ENCODE peak calls at places on chromosomes 16 and 17, in five cellular contexts. One of them, this sample, is unnamed.

GRCh38 chr17:15965510-15965909 is 20.6 kb downstream of the ADORA2B start:
- DNase-seq in brain microvascular endothelial cell: no peak
- DNase-seq in endodermal cell: peak; percentile 73
- DNase-seq in esophagus squamous epithelium: no peak
- DNase-seq in left ventricle myocardium inferior: no peak
- DNase-seq in this sample: no peak

GRCh38 chr17:78000351-78000750 is 41.8 kb downstream of the TNRC6C start:
- DNase-seq in esophagus squamous epithelium: no peak
- DNase-seq in left ventricle myocardium inferior: no peak
- DNase-seq in brain microvascular endothelial cell: peak; percentile 32
- DNase-seq in endodermal cell: no peak
- DNase-seq in this sample: peak; percentile 65

GRCh38 chr16:56532714-56533113 is 12.9 kb upstream of the BBS2 start:
- DNase-seq in esophagus squamous epithelium: no peak
- DNase-seq in brain microvascular endothelial cell: no peak
- DNase-seq in endodermal cell: peak; percentile 59
- DNase-seq in left ventricle myocardium inferior: no peak
- DNase-seq in this sample: no peak

GRCh38 chr17:70187383-70187782 is 18.1 kb downstream of the KCNJ2 start:
- DNase-seq in left ventricle myocardium inferior: no peak
- DNase-seq in esophagus squamous epithelium: no peak
- DNase-seq in endodermal cell: no peak
- DNase-seq in brain microvascular endothelial cell: peak; percentile 8
- DNase-seq in this sample: peak; percentile 75

GRCh38 chr17:43983196-43983514 is 21.3 kb upstream of the NAGS start:
- DNase-seq in left ventricle myocardium inferior: no peak
- DNase-seq in brain microvascular endothelial cell: no peak
- DNase-seq in esophagus squamous epithelium: no peak
- DNase-seq in endodermal cell: no peak
- DNase-seq in this sample: no peak

GRCh38 chr17:34571428-34572130 is 7.8 kb upstream of the TMEM132E start:
- DNase-seq in endodermal cell: no peak
- DNase-seq in left ventricle myocardium inferior: no peak
- DNase-seq in esophagus squamous epithelium: no peak
- DNase-seq in brain microvascular endothelial cell: no peak
- DNase-seq in this sample: no peak

GRCh38 chr16:72990003-72990521 is 57.9 kb downstream of the ZFHX3 start:
- DNase-seq in left ventricle myocardium inferior: peak; percentile 71
- DNase-seq in endodermal cell: peak; percentile 68
- DNase-seq in brain microvascular endothelial cell: peak; percentile 59
- DNase-seq in esophagus squamous epithelium: no peak
- DNase-seq in this sample: peak; percentile 72

GRCh38 chr16:72844225-72844920 is 203.6 kb downstream of the ZFHX3 start:
- DNase-seq in left ventricle myocardium inferior: no peak
- DNase-seq in esophagus squamous epithelium: no peak
- DNase-seq in brain microvascular endothelial cell: no peak
- DNase-seq in endodermal cell: no peak
- DNase-seq in this sample: no peak

GRCh38 chr16:68235105-68235881 is 634 bp downstream of the ESRP2 start:
- DNase-seq in left ventricle myocardium inferior: no peak
- DNase-seq in brain microvascular endothelial cell: no peak
- DNase-seq in esophagus squamous epithelium: no peak
- DNase-seq in endodermal cell: peak; percentile 86
- DNase-seq in this sample: no peak

GRCh38 chr16:27838536-27839175 is 224.9 kb downstream of the GSG1L start:
- DNase-seq in esophagus squamous epithelium: no peak
- DNase-seq in endodermal cell: peak; percentile 24
- DNase-seq in brain microvascular endothelial cell: no peak
- DNase-seq in left ventricle myocardium inferior: no peak
- DNase-seq in this sample: no peak

GRCh38 chr17:233473-233941 is 52.1 kb upstream of the DOC2B start:
- DNase-seq in left ventricle myocardium inferior: peak; percentile 18
- DNase-seq in endodermal cell: no peak
- DNase-seq in brain microvascular endothelial cell: no peak
- DNase-seq in esophagus squamous epithelium: no peak
- DNase-seq in this sample: no peak

GRCh38 chr17:5282639-5283217 is 644 bp downstream of the RABEP1 start:
- DNase-seq in left ventricle myocardium inferior: peak; percentile 22
- DNase-seq in esophagus squamous epithelium: no peak
- DNase-seq in endodermal cell: no peak
- DNase-seq in brain microvascular endothelial cell: no peak
- DNase-seq in this sample: peak; percentile 17

GRCh38 chr16:58933186-58933585 is 199.1 kb upstream of the GOT2 start:
- DNase-seq in esophagus squamous epithelium: no peak
- DNase-seq in endodermal cell: no peak
- DNase-seq in left ventricle myocardium inferior: no peak
- DNase-seq in brain microvascular endothelial cell: no peak
- DNase-seq in this sample: no peak

DNA sequence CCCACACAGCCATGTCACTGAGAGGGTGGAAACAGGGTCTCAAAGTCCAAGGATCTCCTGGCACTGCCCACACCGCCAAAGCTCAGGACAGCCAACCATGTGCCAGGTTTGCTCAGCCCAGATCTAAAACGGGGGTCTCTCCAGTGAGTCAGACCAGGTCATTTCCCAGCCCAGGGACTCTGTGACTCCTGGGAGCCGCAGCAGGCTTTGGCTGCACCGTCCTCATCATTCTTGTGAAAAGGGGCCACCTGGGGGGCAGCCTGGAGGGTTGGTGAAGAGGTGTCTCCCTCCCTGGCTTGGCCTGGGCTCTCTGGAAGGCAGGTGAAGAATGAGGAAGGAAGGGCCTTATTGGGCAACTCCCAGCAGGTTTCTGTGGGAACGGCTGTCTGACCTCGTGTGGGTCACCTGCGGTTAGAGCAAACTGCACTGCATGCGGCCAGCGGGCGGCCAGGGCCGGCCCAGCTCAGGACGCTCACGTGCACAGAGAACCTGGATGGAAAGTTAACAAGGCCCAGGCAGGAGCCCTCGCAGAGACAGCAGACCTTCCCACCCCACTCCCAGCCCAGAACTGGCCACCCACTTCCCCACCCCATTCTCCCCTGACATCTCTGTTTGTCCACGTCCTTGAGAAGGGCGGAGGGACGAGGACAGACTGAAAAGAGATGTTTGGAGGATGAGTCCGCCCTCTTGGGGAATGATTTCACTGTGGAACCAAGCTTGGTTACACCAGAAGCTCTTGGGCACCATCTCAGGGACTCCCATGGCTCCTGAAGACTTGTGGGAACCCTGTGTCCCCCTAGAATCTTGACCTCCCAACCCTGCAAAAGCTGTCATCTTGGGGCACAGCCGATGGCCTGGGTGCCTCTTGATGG is 25.6 kb upstream of the LITAF start:
- DNase-seq in esophagus squamous epithelium: no peak
- DNase-seq in endodermal cell: peak; percentile 85
- DNase-seq in left ventricle myocardium inferior: peak; percentile 35
- DNase-seq in brain microvascular endothelial cell: no peak
- DNase-seq in this sample: no peak
- TF ChIP-seq CTCF in esophagus squamous epithelium: no peak
- TF ChIP-seq CTCF in endodermal cell: no peak
- TF ChIP-seq CTCF in left ventricle myocardium inferior: no peak
- TF ChIP-seq CTCF in brain microvascular endothelial cell: no peak
- TF ChIP-seq CTCF in this sample: no peak

DNA sequence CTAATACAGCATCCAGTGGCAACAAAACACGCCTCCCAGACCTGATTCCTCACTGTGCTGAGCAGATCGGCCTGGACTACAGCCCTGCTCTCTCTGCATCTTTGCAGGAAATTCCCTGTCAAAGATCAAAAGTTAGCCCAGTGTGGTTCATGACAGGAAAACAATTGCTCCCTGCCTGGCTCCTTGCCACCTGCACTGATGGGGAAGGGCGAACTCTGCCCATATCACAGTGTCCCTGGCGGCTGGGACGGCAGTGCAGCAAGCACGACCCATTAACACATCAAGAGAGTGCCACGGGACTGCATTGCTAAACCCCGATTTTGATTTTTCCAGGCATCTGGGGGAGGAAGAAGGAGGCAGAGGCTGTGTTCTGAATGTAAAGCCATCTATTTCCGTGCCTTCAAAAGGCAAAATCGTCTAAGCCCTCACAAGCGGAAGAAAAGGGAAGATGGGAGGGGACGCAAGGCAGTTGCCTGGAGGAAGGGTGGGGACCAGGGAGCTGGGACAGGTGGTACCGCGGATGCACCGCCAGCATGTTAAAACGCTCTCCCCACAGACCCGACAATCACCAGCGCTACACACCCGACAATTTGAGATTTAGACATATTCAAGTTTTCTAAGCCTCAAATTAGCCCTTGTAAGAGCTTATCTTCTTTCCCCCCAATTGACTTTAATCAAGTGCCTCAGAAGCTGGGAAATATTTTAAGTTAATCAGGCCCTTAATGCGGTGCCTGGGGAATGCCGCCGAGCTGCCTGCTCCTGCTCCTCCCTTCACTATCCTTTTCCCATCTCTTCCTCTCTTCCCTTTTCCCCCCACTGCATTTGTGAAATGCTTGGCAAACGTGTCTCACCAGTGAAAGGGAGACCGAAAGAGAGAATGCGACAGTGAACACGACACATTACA is 238.8 kb upstream of the CDH5 start:
- DNase-seq in esophagus squamous epithelium: no peak
- DNase-seq in endodermal cell: peak; percentile 79
- DNase-seq in brain microvascular endothelial cell: no peak
- DNase-seq in left ventricle myocardium inferior: no peak
- DNase-seq in this sample: no peak
- TF ChIP-seq CTCF in esophagus squamous epithelium: no peak
- TF ChIP-seq CTCF in endodermal cell: peak; percentile 59
- TF ChIP-seq CTCF in brain microvascular endothelial cell: peak; percentile 35
- TF ChIP-seq CTCF in left ventricle myocardium inferior: peak; percentile 14
- TF ChIP-seq CTCF in this sample: no peak

DNA sequence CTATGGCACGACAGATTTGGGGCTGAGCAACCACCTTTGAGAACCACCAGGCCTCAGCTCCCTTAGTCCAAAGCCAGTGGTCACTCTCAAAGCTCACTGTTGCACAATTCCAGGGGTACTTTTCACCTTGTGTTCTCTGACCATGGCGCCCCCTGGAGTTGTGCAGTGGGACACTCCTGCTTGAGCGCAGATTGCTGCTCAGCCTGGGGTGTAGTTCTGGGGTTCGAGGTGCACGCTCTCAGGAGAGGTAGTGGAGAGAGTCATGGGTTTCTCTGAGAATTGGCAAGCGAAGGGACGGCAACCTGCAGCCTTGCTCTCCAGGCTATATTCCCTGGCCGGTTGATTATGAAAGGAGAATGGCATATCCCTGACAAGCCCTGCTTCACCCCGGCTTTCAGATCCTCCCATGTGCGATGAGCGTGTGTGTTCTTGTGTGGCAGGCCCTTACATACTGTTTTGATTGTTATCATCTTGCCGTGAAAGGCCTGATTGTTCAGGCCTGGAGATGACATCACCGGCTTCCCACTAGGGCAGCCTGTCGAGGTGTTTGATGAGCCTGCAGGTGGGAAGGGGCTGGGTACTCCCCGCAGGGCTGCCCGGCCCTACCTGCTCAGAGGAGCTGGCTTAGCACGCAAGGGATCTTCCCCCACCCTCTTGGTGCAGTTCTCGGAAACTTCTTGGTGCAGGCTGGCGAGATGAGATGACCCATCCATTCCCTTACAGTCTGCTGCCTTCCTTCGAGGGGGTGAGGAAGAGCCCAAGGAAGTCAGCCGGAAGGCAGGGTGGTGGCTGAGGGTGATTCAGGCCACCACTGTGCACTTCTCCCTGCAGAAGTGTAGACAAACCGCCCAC is 431.2 kb downstream of the SLC39A11 start:
- DNase-seq in left ventricle myocardium inferior: no peak
- DNase-seq in endodermal cell: peak; percentile 91
- DNase-seq in esophagus squamous epithelium: no peak
- DNase-seq in brain microvascular endothelial cell: no peak
- DNase-seq in this sample: no peak
- TF ChIP-seq CTCF in left ventricle myocardium inferior: no peak
- TF ChIP-seq CTCF in endodermal cell: peak; percentile 75
- TF ChIP-seq CTCF in esophagus squamous epithelium: peak; percentile 19
- TF ChIP-seq CTCF in brain microvascular endothelial cell: peak; percentile 61
- TF ChIP-seq CTCF in this sample: peak; percentile 21

DNA sequence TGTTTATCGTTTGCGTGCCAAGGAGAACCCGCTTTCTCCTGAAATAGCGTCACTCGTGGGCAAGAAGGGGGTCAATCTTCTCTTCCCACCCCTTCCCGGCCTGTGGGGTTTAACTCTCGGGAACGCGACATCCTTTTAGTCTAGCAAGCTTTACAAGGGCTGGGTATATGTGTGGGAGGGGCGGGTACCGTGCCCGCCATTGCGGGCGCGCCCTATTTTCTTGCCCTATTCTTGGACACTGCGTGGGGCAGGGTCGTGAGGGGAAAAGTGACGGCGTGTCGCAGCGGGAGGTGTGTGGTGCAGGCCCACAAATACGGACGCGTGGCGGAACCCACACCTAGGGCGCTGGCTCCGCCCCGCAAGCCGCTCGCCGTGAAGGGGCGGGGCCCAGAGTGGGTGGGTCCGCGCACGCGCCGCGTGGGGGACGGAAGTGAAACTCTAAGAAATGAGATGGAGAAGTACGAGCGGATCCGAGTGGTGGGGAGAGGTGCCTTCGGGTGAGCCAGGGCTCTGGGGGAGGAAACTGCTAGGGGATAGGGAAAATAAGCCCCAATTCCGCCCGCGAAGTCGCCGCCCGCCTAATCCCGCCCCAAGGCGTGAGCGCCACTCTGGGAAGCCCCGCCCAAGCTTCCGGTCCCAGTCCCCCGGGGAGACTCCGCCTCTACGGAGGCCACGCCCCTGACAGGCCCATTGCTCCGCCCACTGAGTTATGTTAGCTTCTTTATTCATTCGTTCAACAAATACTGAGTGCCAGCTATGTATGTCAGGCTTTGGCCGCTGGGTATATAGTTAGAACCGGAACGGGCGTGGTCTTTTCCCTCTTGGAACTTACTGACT is at the start of gene NEK8:
- DNase-seq in endodermal cell: peak; percentile 99
- DNase-seq in left ventricle myocardium inferior: peak; percentile 95
- DNase-seq in esophagus squamous epithelium: peak; percentile 81
- DNase-seq in brain microvascular endothelial cell: peak; percentile 95
- DNase-seq in this sample: peak; percentile 95
- TF ChIP-seq CTCF in endodermal cell: no peak
- TF ChIP-seq CTCF in left ventricle myocardium inferior: no peak
- TF ChIP-seq CTCF in esophagus squamous epithelium: no peak
- TF ChIP-seq CTCF in brain microvascular endothelial cell: no peak
- TF ChIP-seq CTCF in this sample: no peak

GRCh38 chr17:80942360-80943345 is 49.0 kb upstream of the CHMP6 start:
- DNase-seq in endodermal cell: no peak
- DNase-seq in left ventricle myocardium inferior: peak; percentile 95
- DNase-seq in esophagus squamous epithelium: peak; percentile 17
- DNase-seq in brain microvascular endothelial cell: peak; percentile 66
- DNase-seq in this sample: peak; percentile 96
- TF ChIP-seq CTCF in endodermal cell: no peak
- TF ChIP-seq CTCF in left ventricle myocardium inferior: peak; percentile 37
- TF ChIP-seq CTCF in esophagus squamous epithelium: no peak
- TF ChIP-seq CTCF in brain microvascular endothelial cell: no peak
- TF ChIP-seq CTCF in this sample: peak; percentile 20

This sample was measured in cardiac fibroblast.